ENCODE peak calls at places on chromosomes 16 and 17, in four cellular contexts. Q is cardiac muscle cell, P is left lung, G is neuronal stem cell. F is an unnamed sample.

GRCh38 chr17:28372203-28372944 is 880 bp downstream of the SARM1 start:
- DNase-seq in Q (peak; percentile 49), P (peak; percentile 82), G (no peak), F (no peak)

GRCh38 chr16:30582611-30583340 is 2.7 kb downstream of the ZNF785 start:
- DNase-seq in P (peak; percentile 77), Q (no peak), G (no peak), F (no peak)

GRCh38 chr16:69754143-69754468 is 620 bp downstream of the NOB1 start:
- DNase-seq in G (no peak), Q (no peak), P (no peak), F (no peak)

GRCh38 chr17:13409455-13409854 is 192.3 kb downstream of the HS3ST3A1 start:
- DNase-seq in G (no peak), Q (no peak), P (no peak), F (no peak)

GRCh38 chr17:63445571-63446217 is 412 bp downstream of the CYB561 start:
- DNase-seq in G (no peak), P (peak; percentile 81), Q (peak; percentile 64), F (peak; percentile 66)

GRCh38 chr17:69764137-69764536 is 310.9 kb upstream of the KCNJ16 start:
- DNase-seq in Q (peak; percentile 10), G (no peak), P (no peak), F (no peak)

GRCh38 chr16:50266337-50267091 is at the start of gene ADCY7:
- DNase-seq in Q (peak; percentile 87), G (no peak), P (peak; percentile 96), F (peak; percentile 78)

GRCh38 chr17:81858967-81859905 is 1.1 kb downstream of the P4HB start:
- DNase-seq in Q (peak; percentile 31), P (no peak), G (no peak), F (no peak)

GRCh38 chr17:42133461-42134041 is 10.9 kb downstream of the HSPB9 start:
- DNase-seq in P (no peak), Q (no peak), G (no peak), F (no peak)

GRCh38 chr16:59634951-59635350 is 900.8 kb upstream of the GOT2 start:
- DNase-seq in G (no peak), P (no peak), Q (peak; percentile 9), F (no peak)
- H3K9me3 ChIP-seq in G (peaks cover 3% of the 10 kb centered on the region), P (peaks cover 16% of the 10 kb centered on the region), Q (no peaks in the 10 kb centered on the region), F (no peaks in the 10 kb centered on the region)

GRCh38 chr16:75175074-75175473 is 26.8 kb downstream of the ZFP1 start:
- DNase-seq in Q (no peak), G (no peak), P (no peak), F (no peak)

GRCh38 chr16:75172578-75172977 is 24.3 kb downstream of the ZFP1 start:
- DNase-seq in G (no peak), Q (no peak), P (no peak), F (no peak)

GRCh38 chr16:75169899-75170405 is 21.6 kb downstream of the ZFP1 start:
- DNase-seq in P (no peak), Q (no peak), G (no peak), F (no peak)
- H3K9me3 ChIP-seq in P (peaks cover 89% of the 10 kb centered on the region), Q (peaks cover 13% of the 10 kb centered on the region), G (peaks cover 97% of the 10 kb centered on the region), F (peaks cover 22% of the 10 kb centered on the region)

DNA sequence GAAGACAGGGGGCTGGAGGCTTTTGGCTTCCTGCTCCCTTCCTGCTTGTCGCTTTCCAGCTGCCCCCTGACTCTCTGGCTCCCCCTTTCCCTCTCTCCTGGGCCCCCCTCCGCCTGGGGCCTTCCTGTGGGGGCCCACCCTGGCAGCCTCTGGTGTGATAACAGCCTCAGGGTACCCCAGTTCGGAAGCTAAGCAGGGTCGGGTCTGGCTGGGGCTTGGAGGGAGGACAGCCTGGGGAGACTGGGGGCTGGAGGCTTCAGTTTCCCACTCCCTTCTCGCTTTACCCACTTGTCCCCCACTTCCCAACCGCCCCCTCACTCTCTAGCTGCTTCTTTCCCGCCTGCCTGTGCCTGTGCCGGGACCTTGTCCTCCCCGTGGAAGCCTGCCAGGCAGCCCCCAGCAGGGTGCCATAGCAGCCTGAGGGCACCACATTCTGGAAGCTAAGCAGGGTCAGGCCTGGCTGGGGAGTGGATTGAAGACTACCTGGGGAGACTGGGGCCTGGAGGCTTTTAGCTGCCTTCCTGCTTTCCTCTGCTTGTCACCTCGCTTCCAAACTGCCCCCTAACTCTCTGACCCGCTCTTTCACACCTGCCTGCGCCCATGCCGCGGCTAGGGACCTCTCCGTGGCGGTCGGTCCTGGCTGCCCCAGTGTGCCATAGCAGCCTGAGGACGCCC is 2275.5 kb downstream of the TP53TG3F start:
- DNase-seq in Q (no peak), P (no peak), G (no peak), F (no peak)
- H3K9me3 ChIP-seq in Q (no peaks in the 10 kb centered on the region), P (peaks cover 63% of the 10 kb centered on the region), G (no peaks in the 10 kb centered on the region), F (peaks cover 9% of the 10 kb centered on the region)

DNA sequence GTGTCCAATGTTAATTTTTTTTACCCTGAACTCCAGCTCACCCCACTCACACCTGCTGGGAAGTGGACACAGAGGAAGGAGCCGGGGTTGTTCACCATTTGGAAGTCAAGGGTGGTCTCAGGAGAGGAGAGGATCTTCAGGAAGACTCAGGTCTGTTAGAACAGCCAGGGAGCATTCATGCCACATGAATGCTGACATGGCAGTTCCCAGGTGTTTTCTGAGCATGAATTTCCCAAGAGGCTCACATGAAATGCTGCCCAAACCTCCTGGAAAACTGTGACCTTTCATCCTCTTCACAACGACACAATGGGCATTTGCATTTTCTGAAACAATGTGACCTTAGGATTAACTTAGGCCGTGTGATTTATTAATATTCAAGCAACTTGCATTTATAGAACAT is 2409.2 kb downstream of the TP53TG3F start:
- DNase-seq in G (no peak), P (no peak), Q (no peak), F (no peak)
- H3K9me3 ChIP-seq in G (no peaks in the 10 kb centered on the region), P (peaks cover 66% of the 10 kb centered on the region), Q (no peaks in the 10 kb centered on the region), F (peaks cover 3% of the 10 kb centered on the region)

GRCh38 chr16:57754354-57755060 is 18.9 kb downstream of the KATNB1 start:
- DNase-seq in P (peak; percentile 58), G (no peak), Q (no peak), F (no peak)
- H3K9me3 ChIP-seq in P (no peaks in the 10 kb centered on the region), G (no peaks in the 10 kb centered on the region), Q (no peaks in the 10 kb centered on the region), F (no peaks in the 10 kb centered on the region)

GRCh38 chr16:3295783-3296182 is 9.4 kb downstream of the TIGD7 start:
- DNase-seq in Q (no peak), P (no peak), G (no peak), F (no peak)
- H3K9me3 ChIP-seq in Q (no peaks in the 10 kb centered on the region), P (peaks cover 100% of the 10 kb centered on the region), G (peaks cover 72% of the 10 kb centered on the region), F (peaks cover 14% of the 10 kb centered on the region)

DNA sequence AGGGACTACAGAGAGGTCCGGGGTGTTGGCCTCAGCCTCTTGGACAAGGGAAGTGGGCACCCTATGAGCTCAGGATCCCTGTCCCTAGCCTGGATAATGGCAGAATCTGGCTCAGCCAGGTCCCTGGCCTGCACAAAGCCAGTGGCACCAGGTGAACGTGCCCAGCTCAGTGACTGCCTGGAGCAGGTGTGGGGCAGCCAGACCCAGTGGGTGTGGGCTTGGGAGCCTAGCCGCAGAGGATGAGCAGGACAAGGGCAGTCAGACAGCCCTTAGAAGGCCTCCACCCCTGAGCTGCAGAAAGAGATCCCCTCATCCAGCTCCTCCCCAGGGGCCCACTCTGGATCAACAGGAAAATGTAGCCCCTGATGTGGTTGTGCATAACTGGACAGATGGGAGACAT is 585.3 kb downstream of the KCNJ18 start:
- DNase-seq in G (no peak), Q (no peak), P (no peak), F (no peak)
- H3K9me3 ChIP-seq in G (no peaks in the 10 kb centered on the region), Q (no peaks in the 10 kb centered on the region), P (peaks cover 29% of the 10 kb centered on the region), F (no peaks in the 10 kb centered on the region)

GRCh38 chr16:3311496-3311895 is 6.2 kb downstream of the ZNF75A start:
- DNase-seq in G (no peak), Q (no peak), P (no peak), F (no peak)

GRCh38 chr16:3304370-3304769 is 860 bp downstream of the TIGD7 start:
- DNase-seq in G (no peak), P (no peak), Q (peak; percentile 27), F (no peak)

GRCh38 chr16:3305109-3306068 is at the start of the genes TIGD7 and ZNF75A:
- DNase-seq in P (peak; percentile 97), Q (peak; percentile 94), G (peak; percentile 75), F (peak; percentile 67)

DNA sequence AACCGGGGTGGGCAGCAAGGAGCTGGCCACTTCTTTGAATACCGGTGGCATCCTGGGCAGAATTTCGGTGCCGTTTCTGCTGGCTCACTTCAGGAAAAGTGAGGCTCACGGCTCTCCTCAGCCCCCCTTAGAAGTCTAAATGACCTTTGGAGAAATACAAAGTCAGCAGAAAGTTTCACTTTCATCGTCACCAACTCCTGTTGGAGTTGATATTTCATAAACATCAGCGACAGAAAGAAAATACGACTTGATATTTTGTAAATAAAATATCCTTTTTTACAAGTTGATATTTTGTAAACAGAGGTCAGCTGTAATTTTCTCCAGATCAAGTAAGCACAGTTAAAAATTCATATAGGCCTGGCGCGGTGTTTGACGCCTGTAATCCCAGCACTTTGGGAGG is 781 bp downstream of the ZNF75A start:
- DNase-seq in P (no peak), G (no peak), Q (no peak), F (no peak)
- H3K9me3 ChIP-seq in P (peaks cover 82% of the 10 kb centered on the region), G (peaks cover 64% of the 10 kb centered on the region), Q (no peaks in the 10 kb centered on the region), F (peaks cover 16% of the 10 kb centered on the region)

GRCh38 chr16:68574479-68574878 is 35.4 kb downstream of the ZFP90 start:
- DNase-seq in Q (no peak), P (no peak), G (no peak), F (no peak)
- H3K9me3 ChIP-seq in Q (no peaks in the 10 kb centered on the region), P (peaks cover 99% of the 10 kb centered on the region), G (peaks cover 62% of the 10 kb centered on the region), F (peaks cover 35% of the 10 kb centered on the region)

F was measured in T-helper 17 cell.